ENCODE peak calls at places on chromosome 17, in five cellular contexts. I, C, G, D and Z are unnamed samples.

GRCh38 chr17:19567216-19568015 is 33.8 kb downstream of the SLC47A1 start:
- DNase-seq in I (no peak), C (no peak), G (no peak), D (no peak), Z (no peak)

GRCh38 chr17:1001640-1002411 is 4.9 kb downstream of the TIMM22 start:
- DNase-seq in I (no peak), C (no peak), G (peak; percentile 53), D (no peak), Z (no peak)

GRCh38 chr17:79854080-79854861 is 15.0 kb upstream of the CBX4 start:
- DNase-seq in I (no peak), C (no peak), G (no peak), D (no peak), Z (no peak)

GRCh38 chr17:79633154-79633553 is 22.3 kb upstream of the RBFOX3 start:
- DNase-seq in I (no peak), C (peak; percentile 10), G (no peak), D (no peak), Z (no peak)

GRCh38 chr17:74454197-74455024 is 12.0 kb upstream of the CD300A start:
- DNase-seq in I (no peak), C (peak; percentile 90), G (peak; percentile 64), D (no peak), Z (peak; percentile 94)

GRCh38 chr17:83137523-83137922 is 58.1 kb downstream of the METRNL start:
- DNase-seq in I (no peak), C (no peak), G (no peak), D (no peak), Z (no peak)

GRCh38 chr17:6548578-6549330 is 7.6 kb downstream of the PITPNM3 start:
- DNase-seq in I (no peak), C (no peak), G (no peak), D (no peak), Z (no peak)

GRCh38 chr17:51057534-51057933 is 63.1 kb downstream of the SPAG9 start:
- DNase-seq in I (no peak), C (no peak), G (no peak), D (no peak), Z (no peak)

GRCh38 chr17:32871736-32872135 is 5.2 kb downstream of the MYO1D start:
- DNase-seq in I (no peak), C (no peak), G (no peak), D (no peak), Z (no peak)

GRCh38 chr17:247767-248166 is 66.3 kb upstream of the DOC2B start:
- DNase-seq in I (no peak), C (peak; percentile 26), G (no peak), D (no peak), Z (no peak)

GRCh38 chr17:38893612-38894011 is 23.8 kb downstream of the LASP1 start:
- DNase-seq in I (no peak), C (no peak), G (no peak), D (no peak), Z (no peak)